ENCODE peak calls at places on chromosome 3, in four cellular contexts. X is lower leg skin, T is foreskin keratinocyte, K is fibroblast of the conjunctiva. S is an unnamed sample.

GRCh38 chr3:85159376-85159775 is 200.6 kb downstream of the CADM2 start:
- DNase-seq in X (no peak), T (no peak), K (no peak), S (no peak)

GRCh38 chr3:76998555-76998954 is 41.3 kb upstream of the ROBO2 start:
- DNase-seq in X (no peak), T (peak; percentile 39), K (no peak), S (no peak)

GRCh38 chr3:114454592-114455251 is 160.9 kb downstream of the TIGIT start:
- DNase-seq in X (no peak), T (no peak), K (no peak), S (peak; percentile 37)

GRCh38 chr3:180808823-180809575 is 103.5 kb upstream of the FXR1 start:
- DNase-seq in X (no peak), T (no peak), K (no peak), S (peak; percentile 68)

GRCh38 chr3:42747581-42747980 is 25.5 kb downstream of the CCDC13 start:
- DNase-seq in X (no peak), T (no peak), K (no peak), S (no peak)

GRCh38 chr3:61154788-61155187 is 96.5 kb downstream of the FHIT start:
- DNase-seq in X (no peak), T (no peak), K (no peak), S (no peak)

GRCh38 chr3:141738636-141739363 is 702 bp downstream of the RNF7 start:
- DNase-seq in X (no peak), T (peak; percentile 32), K (peak; percentile 22), S (peak; percentile 47)

GRCh38 chr3:167564612-167565011 is 89.1 kb downstream of the WDR49 start:
- DNase-seq in X (no peak), T (no peak), K (no peak), S (no peak)

GRCh38 chr3:51675201-51675611 is 4.2 kb downstream of the TEX264 start:
- DNase-seq in X (no peak), T (peak; percentile 66), K (peak; percentile 29), S (no peak)

GRCh38 chr3:108292905-108293328 is 3.4 kb upstream of the HHLA2 start:
- DNase-seq in X (no peak), T (no peak), K (no peak), S (no peak)